ENCODE peak calls at places on chromosomes 11 and 22, in six cellular contexts. One of them, this sample, is unnamed.

GRCh38 chr22:39556970-39557811 is 13.4 kb upstream of the CACNA1I start:
- DNase-seq in HT1080: no peak
- DNase-seq in GM23248: peak; percentile 36
- DNase-seq in heart right ventricle: no peak
- DNase-seq in upper lobe of right lung: no peak
- DNase-seq in stimulated activated naive CD8-positive, alpha-beta T cell treated with anti-CD3 and anti-CD28 coated beads, Interleukin-15, Interleukin-2, amounts not matched to agents 100 U/mL and 50 U/mL, for 24 hours: peak; percentile 46
- DNase-seq in this sample: no peak

GRCh38 chr11:121886005-121886739 is 229.8 kb downstream of the BLID start:
- DNase-seq in heart right ventricle: no peak
- DNase-seq in upper lobe of right lung: no peak
- DNase-seq in GM23248: peak; percentile 22
- DNase-seq in HT1080: no peak
- DNase-seq in stimulated activated naive CD8-positive, alpha-beta T cell treated with anti-CD3 and anti-CD28 coated beads, Interleukin-15, Interleukin-2, amounts not matched to agents 100 U/mL and 50 U/mL, for 24 hours: no peak
- DNase-seq in this sample: peak; percentile 27

GRCh38 chr22:40620464-40621046 is 16.0 kb downstream of the MRTFA start:
- DNase-seq in stimulated activated naive CD8-positive, alpha-beta T cell treated with anti-CD3 and anti-CD28 coated beads, Interleukin-15, Interleukin-2, amounts not matched to agents 100 U/mL and 50 U/mL, for 24 hours: no peak
- DNase-seq in GM23248: peak; percentile 77
- DNase-seq in upper lobe of right lung: no peak
- DNase-seq in heart right ventricle: no peak
- DNase-seq in HT1080: peak; percentile 69
- DNase-seq in this sample: no peak

GRCh38 chr11:22711880-22712279 is 45.5 kb downstream of the GAS2 start:
- DNase-seq in GM23248: no peak
- DNase-seq in stimulated activated naive CD8-positive, alpha-beta T cell treated with anti-CD3 and anti-CD28 coated beads, Interleukin-15, Interleukin-2, amounts not matched to agents 100 U/mL and 50 U/mL, for 24 hours: no peak
- DNase-seq in HT1080: no peak
- DNase-seq in upper lobe of right lung: no peak
- DNase-seq in heart right ventricle: no peak
- DNase-seq in this sample: no peak

GRCh38 chr11:118090545-118091162 is 3.9 kb upstream of the SMIM35 start:
- DNase-seq in stimulated activated naive CD8-positive, alpha-beta T cell treated with anti-CD3 and anti-CD28 coated beads, Interleukin-15, Interleukin-2, amounts not matched to agents 100 U/mL and 50 U/mL, for 24 hours: no peak
- DNase-seq in HT1080: no peak
- DNase-seq in upper lobe of right lung: no peak
- DNase-seq in GM23248: no peak
- DNase-seq in heart right ventricle: no peak
- DNase-seq in this sample: no peak

GRCh38 chr11:130448416-130449068 is at the start of gene ADAMTS15:
- DNase-seq in heart right ventricle: peak; percentile 85
- DNase-seq in upper lobe of right lung: peak; percentile 93
- DNase-seq in GM23248: peak; percentile 83
- DNase-seq in stimulated activated naive CD8-positive, alpha-beta T cell treated with anti-CD3 and anti-CD28 coated beads, Interleukin-15, Interleukin-2, amounts not matched to agents 100 U/mL and 50 U/mL, for 24 hours: peak; percentile 48
- DNase-seq in HT1080: peak; percentile 23
- DNase-seq in this sample: no peak

GRCh38 chr11:34053161-34053686 is 1.7 kb downstream of the CAPRIN1 start:
- DNase-seq in heart right ventricle: peak; percentile 74
- DNase-seq in stimulated activated naive CD8-positive, alpha-beta T cell treated with anti-CD3 and anti-CD28 coated beads, Interleukin-15, Interleukin-2, amounts not matched to agents 100 U/mL and 50 U/mL, for 24 hours: peak; percentile 81
- DNase-seq in GM23248: peak; percentile 91
- DNase-seq in upper lobe of right lung: peak; percentile 87
- DNase-seq in HT1080: peak; percentile 73
- DNase-seq in this sample: peak; percentile 12

GRCh38 chr11:19552684-19553083 is 160.0 kb upstream of the NAV2 start:
- DNase-seq in GM23248: no peak
- DNase-seq in upper lobe of right lung: no peak
- DNase-seq in stimulated activated naive CD8-positive, alpha-beta T cell treated with anti-CD3 and anti-CD28 coated beads, Interleukin-15, Interleukin-2, amounts not matched to agents 100 U/mL and 50 U/mL, for 24 hours: no peak
- DNase-seq in heart right ventricle: no peak
- DNase-seq in HT1080: no peak
- DNase-seq in this sample: no peak

GRCh38 chr11:7640826-7641225 is 32.5 kb downstream of the CYB5R2 start:
- DNase-seq in upper lobe of right lung: no peak
- DNase-seq in heart right ventricle: no peak
- DNase-seq in stimulated activated naive CD8-positive, alpha-beta T cell treated with anti-CD3 and anti-CD28 coated beads, Interleukin-15, Interleukin-2, amounts not matched to agents 100 U/mL and 50 U/mL, for 24 hours: no peak
- DNase-seq in GM23248: no peak
- DNase-seq in HT1080: no peak
- DNase-seq in this sample: no peak

GRCh38 chr11:93075782-93076181 is 106.3 kb downstream of the MTNR1B start:
- DNase-seq in heart right ventricle: no peak
- DNase-seq in upper lobe of right lung: no peak
- DNase-seq in GM23248: no peak
- DNase-seq in stimulated activated naive CD8-positive, alpha-beta T cell treated with anti-CD3 and anti-CD28 coated beads, Interleukin-15, Interleukin-2, amounts not matched to agents 100 U/mL and 50 U/mL, for 24 hours: no peak
- DNase-seq in HT1080: no peak
- DNase-seq in this sample: no peak

GRCh38 chr22:32050678-32051515 is 7.8 kb downstream of the SLC5A1 start:
- DNase-seq in stimulated activated naive CD8-positive, alpha-beta T cell treated with anti-CD3 and anti-CD28 coated beads, Interleukin-15, Interleukin-2, amounts not matched to agents 100 U/mL and 50 U/mL, for 24 hours: peak; percentile 69
- DNase-seq in HT1080: peak; percentile 79
- DNase-seq in GM23248: peak; percentile 91
- DNase-seq in heart right ventricle: peak; percentile 23
- DNase-seq in upper lobe of right lung: no peak
- DNase-seq in this sample: no peak

GRCh38 chr11:70315726-70316125 is 45.2 kb downstream of the PPFIA1 start:
- DNase-seq in stimulated activated naive CD8-positive, alpha-beta T cell treated with anti-CD3 and anti-CD28 coated beads, Interleukin-15, Interleukin-2, amounts not matched to agents 100 U/mL and 50 U/mL, for 24 hours: no peak
- DNase-seq in upper lobe of right lung: no peak
- DNase-seq in heart right ventricle: no peak
- DNase-seq in HT1080: no peak
- DNase-seq in GM23248: no peak
- DNase-seq in this sample: no peak

GRCh38 chr22:42316988-42317387 is 46.5 kb upstream of the TCF20 start:
- DNase-seq in HT1080: peak; percentile 35
- DNase-seq in stimulated activated naive CD8-positive, alpha-beta T cell treated with anti-CD3 and anti-CD28 coated beads, Interleukin-15, Interleukin-2, amounts not matched to agents 100 U/mL and 50 U/mL, for 24 hours: peak; percentile 60
- DNase-seq in upper lobe of right lung: peak; percentile 75
- DNase-seq in heart right ventricle: no peak
- DNase-seq in GM23248: peak; percentile 80
- DNase-seq in this sample: no peak

GRCh38 chr22:50202130-50202671 is 1.4 kb downstream of the SELENOO start:
- DNase-seq in upper lobe of right lung: no peak
- DNase-seq in GM23248: no peak
- DNase-seq in stimulated activated naive CD8-positive, alpha-beta T cell treated with anti-CD3 and anti-CD28 coated beads, Interleukin-15, Interleukin-2, amounts not matched to agents 100 U/mL and 50 U/mL, for 24 hours: no peak
- DNase-seq in heart right ventricle: no peak
- DNase-seq in HT1080: no peak
- DNase-seq in this sample: no peak

This sample was measured in hypothalamus.